ENCODE peak calls at places on chromosomes 3 and 15, in seven cellular contexts. One of them, this sample, is unnamed.

GRCh38 chr3:12830785-12831581 is 10.4 kb downstream of the RPL32 start:
- DNase-seq in upper lobe of right lung: peak; percentile 40
- DNase-seq in lower lobe of right lung: no peak
- DNase-seq in HCT116: no peak
- DNase-seq in astrocyte: no peak
- DNase-seq in DND-41: no peak
- DNase-seq in PC-3: peak; percentile 34
- DNase-seq in this sample: no peak

GRCh38 chr3:48433472-48434118 is 3.7 kb upstream of the PLXNB1 start:
- DNase-seq in upper lobe of right lung: peak; percentile 74
- DNase-seq in lower lobe of right lung: no peak
- DNase-seq in HCT116: no peak
- DNase-seq in astrocyte: peak; percentile 81
- DNase-seq in DND-41: no peak
- DNase-seq in PC-3: peak; percentile 26
- DNase-seq in this sample: no peak

GRCh38 chr3:123757281-123757940 is 126.7 kb downstream of the MYLK start:
- DNase-seq in upper lobe of right lung: no peak
- DNase-seq in lower lobe of right lung: peak; percentile 66
- DNase-seq in HCT116: no peak
- DNase-seq in astrocyte: peak; percentile 11
- DNase-seq in DND-41: peak; percentile 79
- DNase-seq in PC-3: no peak
- DNase-seq in this sample: peak; percentile 81

GRCh38 chr15:76401285-76401684 is 64.7 kb downstream of the ISL2 start:
- DNase-seq in upper lobe of right lung: no peak
- DNase-seq in lower lobe of right lung: no peak
- DNase-seq in HCT116: no peak
- DNase-seq in astrocyte: no peak
- DNase-seq in DND-41: no peak
- DNase-seq in PC-3: peak; percentile 47
- DNase-seq in this sample: no peak

GRCh38 chr3:139751789-139752188 is 74.0 kb upstream of the NMNAT3 start:
- DNase-seq in upper lobe of right lung: no peak
- DNase-seq in lower lobe of right lung: no peak
- DNase-seq in HCT116: no peak
- DNase-seq in astrocyte: no peak
- DNase-seq in DND-41: no peak
- DNase-seq in PC-3: no peak
- DNase-seq in this sample: no peak

GRCh38 chr3:51705276-51706020 is 1.4 kb upstream of the GRM2 start:
- DNase-seq in upper lobe of right lung: peak; percentile 46
- DNase-seq in lower lobe of right lung: peak; percentile 14
- DNase-seq in HCT116: no peak
- DNase-seq in astrocyte: no peak
- DNase-seq in DND-41: no peak
- DNase-seq in PC-3: no peak
- DNase-seq in this sample: no peak

GRCh38 chr3:41274944-41275668 is 75.8 kb downstream of the CTNNB1 start:
- DNase-seq in upper lobe of right lung: no peak
- DNase-seq in lower lobe of right lung: no peak
- DNase-seq in HCT116: no peak
- DNase-seq in astrocyte: peak; percentile 44
- DNase-seq in DND-41: no peak
- DNase-seq in PC-3: peak; percentile 95
- DNase-seq in this sample: no peak

GRCh38 chr3:69774029-69774428 is 34.8 kb downstream of the MITF start:
- DNase-seq in upper lobe of right lung: no peak
- DNase-seq in lower lobe of right lung: no peak
- DNase-seq in HCT116: no peak
- DNase-seq in astrocyte: no peak
- DNase-seq in DND-41: no peak
- DNase-seq in PC-3: peak; percentile 41
- DNase-seq in this sample: peak; percentile 72

GRCh38 chr3:107523361-107524213 is 825 bp downstream of the BBX start:
- DNase-seq in upper lobe of right lung: peak; percentile 84
- DNase-seq in lower lobe of right lung: peak; percentile 79
- DNase-seq in HCT116: no peak
- DNase-seq in astrocyte: peak; percentile 52
- DNase-seq in DND-41: peak; percentile 60
- DNase-seq in PC-3: peak; percentile 43
- DNase-seq in this sample: peak; percentile 60

GRCh38 chr3:69292959-69293574 is 92.8 kb downstream of the FRMD4B start:
- DNase-seq in upper lobe of right lung: no peak
- DNase-seq in lower lobe of right lung: no peak
- DNase-seq in HCT116: no peak
- DNase-seq in astrocyte: no peak
- DNase-seq in DND-41: no peak
- DNase-seq in PC-3: no peak
- DNase-seq in this sample: no peak

GRCh38 chr3:50333744-50334328 is 5.8 kb upstream of the TUSC2 start:
- DNase-seq in upper lobe of right lung: no peak
- DNase-seq in lower lobe of right lung: no peak
- DNase-seq in HCT116: no peak
- DNase-seq in astrocyte: no peak
- DNase-seq in DND-41: no peak
- DNase-seq in PC-3: no peak
- DNase-seq in this sample: no peak

GRCh38 chr3:171556133-171556532 is 95.9 kb upstream of the TNIK start:
- DNase-seq in upper lobe of right lung: no peak
- DNase-seq in lower lobe of right lung: no peak
- DNase-seq in HCT116: no peak
- DNase-seq in astrocyte: no peak
- DNase-seq in DND-41: no peak
- DNase-seq in PC-3: no peak
- DNase-seq in this sample: no peak

GRCh38 chr15:25863067-25863967 is at the start of gene ATP10A:
- DNase-seq in upper lobe of right lung: peak; percentile 84
- DNase-seq in lower lobe of right lung: peak; percentile 62
- DNase-seq in HCT116: no peak
- DNase-seq in astrocyte: peak; percentile 61
- DNase-seq in DND-41: no peak
- DNase-seq in PC-3: peak; percentile 30
- DNase-seq in this sample: peak; percentile 56

GRCh38 chr3:79369306-79369705 is 398.5 kb downstream of the ROBO1 start:
- DNase-seq in upper lobe of right lung: no peak
- DNase-seq in lower lobe of right lung: no peak
- DNase-seq in HCT116: no peak
- DNase-seq in astrocyte: no peak
- DNase-seq in DND-41: no peak
- DNase-seq in PC-3: peak; percentile 30
- DNase-seq in this sample: no peak

GRCh38 chr3:131361464-131362421 is 19.8 kb upstream of the NUDT16 start:
- DNase-seq in upper lobe of right lung: peak; percentile 99
- DNase-seq in lower lobe of right lung: peak; percentile 99
- DNase-seq in HCT116: peak; percentile 98
- DNase-seq in astrocyte: peak; percentile 36
- DNase-seq in DND-41: no peak
- DNase-seq in PC-3: peak; percentile 88
- DNase-seq in this sample: no peak

GRCh38 chr3:192881159-192881786 is 36.4 kb downstream of the MB21D2 start:
- DNase-seq in upper lobe of right lung: no peak
- DNase-seq in lower lobe of right lung: no peak
- DNase-seq in HCT116: no peak
- DNase-seq in astrocyte: no peak
- DNase-seq in DND-41: no peak
- DNase-seq in PC-3: no peak
- DNase-seq in this sample: no peak

GRCh38 chr3:152019516-152019915 is 146.1 kb downstream of the SUCNR1 start:
- DNase-seq in upper lobe of right lung: no peak
- DNase-seq in lower lobe of right lung: no peak
- DNase-seq in HCT116: no peak
- DNase-seq in astrocyte: no peak
- DNase-seq in DND-41: no peak
- DNase-seq in PC-3: peak; percentile 51
- DNase-seq in this sample: no peak

GRCh38 chr15:101135532-101136166 is 116.2 kb downstream of the CHSY1 start:
- DNase-seq in upper lobe of right lung: no peak
- DNase-seq in lower lobe of right lung: peak; percentile 43
- DNase-seq in HCT116: no peak
- DNase-seq in astrocyte: no peak
- DNase-seq in DND-41: no peak
- DNase-seq in PC-3: no peak
- DNase-seq in this sample: no peak

GRCh38 chr3:17151598-17152373 is 267.0 kb downstream of the PLCL2 start:
- DNase-seq in upper lobe of right lung: no peak
- DNase-seq in lower lobe of right lung: no peak
- DNase-seq in HCT116: no peak
- DNase-seq in astrocyte: no peak
- DNase-seq in DND-41: peak; percentile 97
- DNase-seq in PC-3: no peak
- DNase-seq in this sample: no peak

GRCh38 chr3:114586119-114586518 is 292.3 kb downstream of the TIGIT start:
- DNase-seq in upper lobe of right lung: no peak
- DNase-seq in lower lobe of right lung: no peak
- DNase-seq in HCT116: peak; percentile 33
- DNase-seq in astrocyte: no peak
- DNase-seq in DND-41: no peak
- DNase-seq in PC-3: peak; percentile 10
- DNase-seq in this sample: no peak

GRCh38 chr3:43996379-43997301 is 245.0 kb upstream of the TOPAZ1 start:
- DNase-seq in upper lobe of right lung: peak; percentile 71
- DNase-seq in lower lobe of right lung: peak; percentile 54
- DNase-seq in HCT116: no peak
- DNase-seq in astrocyte: no peak
- DNase-seq in DND-41: no peak
- DNase-seq in PC-3: no peak
- DNase-seq in this sample: peak; percentile 18

GRCh38 chr15:85312925-85313324 is 67.5 kb upstream of the AKAP13 start:
- DNase-seq in upper lobe of right lung: no peak
- DNase-seq in lower lobe of right lung: no peak
- DNase-seq in HCT116: no peak
- DNase-seq in astrocyte: no peak
- DNase-seq in DND-41: no peak
- DNase-seq in PC-3: no peak
- DNase-seq in this sample: peak; percentile 32

GRCh38 chr3:42502429-42503250 is at the start of gene VIPR1:
- DNase-seq in upper lobe of right lung: peak; percentile 95
- DNase-seq in lower lobe of right lung: peak; percentile 90
- DNase-seq in HCT116: peak; percentile 73
- DNase-seq in astrocyte: no peak
- DNase-seq in DND-41: no peak
- DNase-seq in PC-3: peak; percentile 92
- DNase-seq in this sample: peak; percentile 39

GRCh38 chr15:81299630-81300273 is 24.2 kb downstream of the STARD5 start:
- DNase-seq in upper lobe of right lung: no peak
- DNase-seq in lower lobe of right lung: no peak
- DNase-seq in HCT116: no peak
- DNase-seq in astrocyte: no peak
- DNase-seq in DND-41: no peak
- DNase-seq in PC-3: no peak
- DNase-seq in this sample: no peak

GRCh38 chr3:101065962-101066361 is 72.7 kb upstream of the ABI3BP start:
- DNase-seq in upper lobe of right lung: no peak
- DNase-seq in lower lobe of right lung: no peak
- DNase-seq in HCT116: no peak
- DNase-seq in astrocyte: peak; percentile 91
- DNase-seq in DND-41: no peak
- DNase-seq in PC-3: peak; percentile 91
- DNase-seq in this sample: no peak

GRCh38 chr15:89490550-89491315 is 5.7 kb downstream of the RHCG start:
- DNase-seq in upper lobe of right lung: no peak
- DNase-seq in lower lobe of right lung: no peak
- DNase-seq in HCT116: no peak
- DNase-seq in astrocyte: no peak
- DNase-seq in DND-41: no peak
- DNase-seq in PC-3: no peak
- DNase-seq in this sample: no peak
- H3K27me3 ChIP-seq in upper lobe of right lung: peaks cover 33% of the 10 kb centered on the region
- H3K27me3 ChIP-seq in lower lobe of right lung: peaks cover 48% of the 10 kb centered on the region
- H3K27me3 ChIP-seq in HCT116: no peaks in the 10 kb centered on the region
- H3K27me3 ChIP-seq in astrocyte: peaks cover 31% of the 10 kb centered on the region
- H3K27me3 ChIP-seq in DND-41: peaks cover 6% of the 10 kb centered on the region
- H3K27me3 ChIP-seq in PC-3: no peaks in the 10 kb centered on the region
- H3K27me3 ChIP-seq in this sample: peaks cover 3% of the 10 kb centered on the region

GRCh38 chr15:90060797-90061196 is 41.5 kb downstream of the IDH2 start:
- DNase-seq in upper lobe of right lung: no peak
- DNase-seq in lower lobe of right lung: no peak
- DNase-seq in HCT116: no peak
- DNase-seq in astrocyte: no peak
- DNase-seq in DND-41: no peak
- DNase-seq in PC-3: no peak
- DNase-seq in this sample: peak; percentile 37

GRCh38 chr15:90059208-90059985 is 42.9 kb downstream of the IDH2 start:
- DNase-seq in upper lobe of right lung: peak; percentile 95
- DNase-seq in lower lobe of right lung: peak; percentile 94
- DNase-seq in HCT116: no peak
- DNase-seq in astrocyte: no peak
- DNase-seq in DND-41: peak; percentile 28
- DNase-seq in PC-3: no peak
- DNase-seq in this sample: no peak

GRCh38 chr15:90055182-90055581 is 47.1 kb downstream of the IDH2 start:
- DNase-seq in upper lobe of right lung: no peak
- DNase-seq in lower lobe of right lung: no peak
- DNase-seq in HCT116: no peak
- DNase-seq in astrocyte: no peak
- DNase-seq in DND-41: no peak
- DNase-seq in PC-3: no peak
- DNase-seq in this sample: no peak

GRCh38 chr15:90054618-90055097 is 47.6 kb downstream of the IDH2 start:
- DNase-seq in upper lobe of right lung: no peak
- DNase-seq in lower lobe of right lung: no peak
- DNase-seq in HCT116: no peak
- DNase-seq in astrocyte: no peak
- DNase-seq in DND-41: no peak
- DNase-seq in PC-3: no peak
- DNase-seq in this sample: no peak

GRCh38 chr15:90058308-90058707 is 44.0 kb downstream of the IDH2 start:
- DNase-seq in upper lobe of right lung: no peak
- DNase-seq in lower lobe of right lung: no peak
- DNase-seq in HCT116: no peak
- DNase-seq in astrocyte: no peak
- DNase-seq in DND-41: no peak
- DNase-seq in PC-3: no peak
- DNase-seq in this sample: no peak
- H3K4me3 ChIP-seq in upper lobe of right lung: no peak overlapping the region
- H3K4me3 ChIP-seq in lower lobe of right lung: no peak overlapping the region
- H3K4me3 ChIP-seq in HCT116: no peak overlapping the region
- H3K4me3 ChIP-seq in astrocyte: no peak overlapping the region
- H3K4me3 ChIP-seq in DND-41: no peak overlapping the region
- H3K4me3 ChIP-seq in PC-3: no peak overlapping the region
- H3K4me3 ChIP-seq in this sample: no peak overlapping the region

GRCh38 chr3:32046102-32046501 is 60.3 kb upstream of the GPD1L start:
- DNase-seq in upper lobe of right lung: no peak
- DNase-seq in lower lobe of right lung: no peak
- DNase-seq in HCT116: no peak
- DNase-seq in astrocyte: no peak
- DNase-seq in DND-41: no peak
- DNase-seq in PC-3: no peak
- DNase-seq in this sample: no peak
- H3K9me3 ChIP-seq in upper lobe of right lung: peaks cover 8% of the 10 kb centered on the region
- H3K9me3 ChIP-seq in lower lobe of right lung: peaks cover 12% of the 10 kb centered on the region
- H3K9me3 ChIP-seq in HCT116: peaks cover 4% of the 10 kb centered on the region
- H3K9me3 ChIP-seq in astrocyte: peaks cover 4% of the 10 kb centered on the region
- H3K9me3 ChIP-seq in DND-41: peaks cover 17% of the 10 kb centered on the region
- H3K9me3 ChIP-seq in PC-3: peaks cover 7% of the 10 kb centered on the region
- H3K9me3 ChIP-seq in this sample: no peaks in the 10 kb centered on the region

GRCh38 chr3:184525337-184526157 is 36.0 kb upstream of the EPHB3 start:
- DNase-seq in upper lobe of right lung: no peak
- DNase-seq in lower lobe of right lung: no peak
- DNase-seq in HCT116: no peak
- DNase-seq in astrocyte: no peak
- DNase-seq in DND-41: no peak
- DNase-seq in PC-3: no peak
- DNase-seq in this sample: no peak
- H3K27me3 ChIP-seq in upper lobe of right lung: peaks cover 57% of the 10 kb centered on the region
- H3K27me3 ChIP-seq in lower lobe of right lung: peaks cover 35% of the 10 kb centered on the region
- H3K27me3 ChIP-seq in HCT116: no peaks in the 10 kb centered on the region
- H3K27me3 ChIP-seq in astrocyte: peaks cover 38% of the 10 kb centered on the region
- H3K27me3 ChIP-seq in DND-41: peaks cover 38% of the 10 kb centered on the region
- H3K27me3 ChIP-seq in PC-3: peaks cover 66% of the 10 kb centered on the region
- H3K27me3 ChIP-seq in this sample: peaks cover 61% of the 10 kb centered on the region

GRCh38 chr15:99651023-99651807 is 82.0 kb downstream of the LYSMD4 start:
- DNase-seq in upper lobe of right lung: no peak
- DNase-seq in lower lobe of right lung: no peak
- DNase-seq in HCT116: no peak
- DNase-seq in astrocyte: peak; percentile 63
- DNase-seq in DND-41: no peak
- DNase-seq in PC-3: peak; percentile 62
- DNase-seq in this sample: no peak
- H3K4me3 ChIP-seq in upper lobe of right lung: no peak overlapping the region
- H3K4me3 ChIP-seq in lower lobe of right lung: no peak overlapping the region
- H3K4me3 ChIP-seq in HCT116: no peak overlapping the region
- H3K4me3 ChIP-seq in astrocyte: no peak overlapping the region
- H3K4me3 ChIP-seq in DND-41: no peak overlapping the region
- H3K4me3 ChIP-seq in PC-3: no peak overlapping the region
- H3K4me3 ChIP-seq in this sample: no peak overlapping the region